ENCODE peak calls at places on chromosome 13, in seven cellular contexts. V, S, U, R, A, D and N are unnamed samples.

GRCh38 chr13:59047546-59047945 is 1116.2 kb downstream of the DIAPH3 start:
- DNase-seq in V (no peak), S (no peak), U (no peak), R (no peak), A (no peak), D (no peak), N (no peak)

GRCh38 chr13:74061939-74062595 is 72.1 kb downstream of the KLF12 start:
- DNase-seq in V (peak; percentile 55), S (no peak), U (no peak), R (peak; percentile 47), A (peak; percentile 19), D (peak; percentile 34), N (no peak)

GRCh38 chr13:76335463-76335862 is 550.7 kb downstream of the KCTD12 start:
- DNase-seq in V (no peak), S (no peak), U (no peak), R (no peak), A (no peak), D (no peak), N (no peak)

GRCh38 chr13:67258482-67258881 is 28.3 kb upstream of the PCDH9 start:
- DNase-seq in V (no peak), S (no peak), U (no peak), R (no peak), A (no peak), D (no peak), N (no peak)

GRCh38 chr13:50334944-50335343 is 319.7 kb downstream of the KCNRG start:
- DNase-seq in V (no peak), S (no peak), U (peak; percentile 21), R (peak; percentile 56), A (no peak), D (peak; percentile 92), N (no peak)

GRCh38 chr13:37148501-37148900 is 43.0 kb upstream of the CSNK1A1L start:
- DNase-seq in V (no peak), S (no peak), U (no peak), R (no peak), A (peak; percentile 12), D (no peak), N (no peak)

GRCh38 chr13:72757792-72758535 is 23.7 kb downstream of the DIS3 start:
- DNase-seq in V (no peak), S (peak; percentile 34), U (no peak), R (peak; percentile 11), A (no peak), D (no peak), N (no peak)

GRCh38 chr13:80586356-80586755 is 245.4 kb upstream of the SPRY2 start:
- DNase-seq in V (no peak), S (no peak), U (no peak), R (no peak), A (no peak), D (no peak), N (no peak)

DNA sequence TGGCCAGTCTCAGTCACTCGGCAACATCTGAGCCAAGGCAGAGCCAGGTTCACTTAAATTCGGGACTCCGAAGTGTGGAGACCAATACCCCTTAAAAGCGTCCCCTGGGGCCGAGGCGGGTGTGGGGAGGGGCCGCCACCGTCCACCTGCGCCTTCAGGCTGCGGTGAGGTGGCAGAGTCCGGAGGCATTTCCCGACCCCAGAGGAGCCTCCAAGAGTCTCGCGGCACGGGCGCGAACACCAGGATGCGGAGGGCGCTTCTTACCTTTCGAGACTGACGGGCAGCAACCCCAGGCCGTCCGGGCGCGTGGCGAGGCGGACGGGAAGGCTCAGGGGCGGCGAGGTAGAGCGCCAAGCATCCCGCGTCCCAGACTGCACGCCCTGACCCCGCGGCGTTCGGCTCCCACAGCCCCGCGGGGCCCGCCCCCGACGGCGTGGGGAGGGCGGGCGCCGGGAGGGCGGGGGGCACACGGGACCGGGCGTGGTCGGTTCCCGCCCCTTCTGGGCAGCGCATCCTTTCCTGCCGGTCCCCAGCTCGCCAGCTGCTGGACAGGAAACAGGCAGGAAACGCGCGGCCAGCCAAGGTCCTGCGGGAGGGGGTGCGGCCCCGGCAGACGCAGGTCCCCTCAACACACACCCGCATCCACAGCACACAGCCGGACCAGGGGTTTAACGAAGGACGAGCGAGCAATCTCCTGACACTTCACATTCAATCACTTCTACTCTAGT is at the start of gene THSD1:
- DNase-seq in V (no peak), S (peak; percentile 31), U (peak; percentile 17), R (peak; percentile 41), A (peak; percentile 87), D (peak; percentile 71), N (no peak)
- H3K4me3 ChIP-seq in V (peak within 1 kb of the TSS; percentile 42), S (peak within 1 kb of the TSS; percentile 82), U (peak within 1 kb of the TSS; percentile 79), R (peak within 1 kb of the TSS; percentile 70), A (peak within 1 kb of the TSS; percentile 85), D (peak within 1 kb of the TSS; percentile 74), N (peak within 1 kb of the TSS; percentile 89)

DNA sequence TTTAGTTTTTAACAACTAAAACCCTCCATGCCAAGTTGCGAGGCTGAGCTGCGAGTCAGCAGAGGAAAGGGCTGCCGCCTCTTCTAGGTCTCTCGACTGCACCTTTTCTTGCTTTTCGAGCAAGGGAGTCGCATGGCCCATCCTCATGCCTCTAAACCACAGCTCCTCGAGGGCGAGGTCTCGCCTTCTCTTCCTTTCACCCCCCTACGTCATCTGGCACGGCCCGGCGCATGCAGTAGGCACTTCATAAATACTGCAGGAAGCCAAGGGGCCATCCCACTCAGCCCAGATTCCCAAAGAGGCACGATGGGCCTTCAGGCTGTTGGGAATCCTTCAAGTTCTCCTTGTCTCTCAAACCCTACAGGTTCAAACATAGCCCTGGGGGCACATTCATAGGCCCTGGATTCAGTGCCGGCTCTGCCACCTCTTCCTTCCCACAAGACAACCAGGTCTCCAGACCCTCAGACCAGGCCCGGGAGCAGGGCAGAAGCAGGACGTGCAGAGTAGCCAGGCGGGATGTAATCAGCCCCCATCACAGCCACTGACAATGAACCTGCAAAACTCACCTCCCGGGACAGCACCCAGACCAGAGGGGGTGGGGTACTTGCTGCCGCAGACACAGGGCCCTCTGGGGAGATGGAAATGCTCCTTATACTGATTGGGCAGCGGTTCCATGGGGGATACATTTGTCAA is 41.7 kb downstream of the GGACT start:
- DNase-seq in V (no peak), S (no peak), U (no peak), R (no peak), A (peak; percentile 32), D (no peak), N (no peak)
- H3K9ac ChIP-seq in V (no peak overlapping the region), S (no peak overlapping the region), U (no peak overlapping the region), R (no peak overlapping the region), A (no peak overlapping the region), D (no peak overlapping the region), N (no peak overlapping the region)

GRCh38 chr13:29908411-29908810 is 58.0 kb upstream of the UBL3 start:
- DNase-seq in V (no peak), S (peak; percentile 42), U (no peak), R (peak; percentile 80), A (no peak), D (no peak), N (no peak)
- H3K27ac ChIP-seq in V (no peak overlapping the region), S (no peak overlapping the region), U (no peak overlapping the region), R (no peak overlapping the region), A (no peak overlapping the region), D (no peak overlapping the region), N (no peak overlapping the region)

DNA sequence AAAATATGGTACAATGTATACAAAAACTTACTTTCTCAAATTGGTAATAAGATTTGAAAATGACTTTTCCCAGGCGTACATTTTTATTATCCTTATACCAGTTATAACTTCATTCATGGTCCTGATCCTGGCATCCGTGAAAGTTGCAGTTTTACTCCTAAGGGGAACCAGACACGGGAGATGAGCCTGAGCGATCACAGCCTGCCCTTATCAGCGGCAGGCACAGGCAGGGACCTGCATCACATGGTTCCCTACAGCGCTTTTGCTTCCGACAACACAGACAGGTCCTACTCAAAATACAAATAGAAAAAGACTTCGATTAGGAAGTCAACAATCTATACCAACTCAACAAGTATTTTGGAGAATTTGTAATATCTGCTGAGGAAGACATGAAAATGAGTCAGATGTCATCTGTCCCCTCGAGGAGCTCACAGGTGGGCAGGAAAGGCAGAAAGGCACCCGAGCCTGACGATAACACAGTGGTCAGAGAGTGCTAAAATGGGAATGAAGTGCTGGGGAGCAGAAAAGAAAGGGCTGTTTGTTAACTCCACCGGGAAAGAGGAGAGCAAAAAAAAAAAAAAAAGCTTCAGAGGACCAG is 93.4 kb downstream of the ABCC4 start:
- DNase-seq in V (no peak), S (no peak), U (no peak), R (no peak), A (peak; percentile 79), D (no peak), N (no peak)
- H3K4me3 ChIP-seq in V (peak overlapping the region; percentile 58), S (no peak overlapping the region), U (no peak overlapping the region), R (no peak overlapping the region), A (no peak overlapping the region), D (no peak overlapping the region), N (no peak overlapping the region)

GRCh38 chr13:94609196-94609595 is 7.5 kb downstream of the GPR180 start:
- DNase-seq in V (no peak), S (no peak), U (no peak), R (no peak), A (no peak), D (no peak), N (no peak)
- H3K9ac ChIP-seq in V (no peak overlapping the region), S (no peak overlapping the region), U (no peak overlapping the region), R (no peak overlapping the region), A (no peak overlapping the region), D (no peak overlapping the region), N (no peak overlapping the region)

DNA sequence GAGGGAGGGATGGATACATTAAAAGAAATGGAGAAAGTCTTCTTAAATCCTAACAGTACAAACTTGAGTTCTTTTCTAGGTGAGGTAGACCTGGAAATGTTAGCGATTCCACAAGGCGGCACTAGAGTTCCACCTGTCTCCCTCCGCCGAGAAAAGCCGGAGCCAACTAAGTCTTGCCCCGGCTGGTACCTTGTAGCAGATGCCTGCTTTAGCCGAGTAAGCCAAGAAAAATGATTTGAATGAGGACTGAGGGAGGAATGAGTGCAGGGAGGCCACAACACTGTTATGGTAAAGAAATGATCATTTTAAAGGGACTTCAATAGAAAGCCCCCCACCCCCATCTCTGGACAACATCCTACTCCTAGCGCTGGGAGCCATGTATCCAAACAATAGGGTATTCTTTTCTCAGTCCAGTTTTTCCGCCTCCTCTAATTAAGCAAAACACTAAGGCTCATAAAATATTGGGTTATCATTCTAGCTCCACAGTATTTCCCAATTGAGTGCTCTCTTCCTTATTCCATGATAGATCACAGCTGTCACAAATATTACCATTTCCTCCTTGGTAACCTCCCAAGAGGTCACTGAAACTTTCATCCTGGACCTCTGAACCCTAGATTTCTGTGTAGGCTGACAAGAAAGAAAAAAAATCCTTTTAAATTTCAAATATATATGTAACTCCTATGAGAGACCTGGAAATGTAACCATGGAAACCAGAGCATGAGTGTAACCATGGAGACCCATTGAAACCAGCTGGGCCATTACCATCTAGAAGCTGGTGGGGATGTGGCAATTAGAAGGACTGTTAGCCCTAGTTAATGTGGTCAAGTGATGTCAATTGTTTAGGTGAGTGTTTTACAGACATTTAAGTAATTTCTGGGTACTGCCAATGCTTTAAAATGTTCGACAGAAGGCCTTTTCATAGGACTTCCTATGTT is 58.3 kb downstream of the GPALPP1 start:
- DNase-seq in V (peak; percentile 24), S (peak; percentile 85), U (peak; percentile 76), R (peak; percentile 86), A (peak; percentile 79), D (peak; percentile 88), N (peak; percentile 41)
- H3K27ac ChIP-seq in V (no peak overlapping the region), S (no peak overlapping the region), U (no peak overlapping the region), R (peak overlapping the region; percentile 67), A (peak overlapping the region; percentile 11), D (no peak overlapping the region), N (peak overlapping the region; percentile 2)

DNA sequence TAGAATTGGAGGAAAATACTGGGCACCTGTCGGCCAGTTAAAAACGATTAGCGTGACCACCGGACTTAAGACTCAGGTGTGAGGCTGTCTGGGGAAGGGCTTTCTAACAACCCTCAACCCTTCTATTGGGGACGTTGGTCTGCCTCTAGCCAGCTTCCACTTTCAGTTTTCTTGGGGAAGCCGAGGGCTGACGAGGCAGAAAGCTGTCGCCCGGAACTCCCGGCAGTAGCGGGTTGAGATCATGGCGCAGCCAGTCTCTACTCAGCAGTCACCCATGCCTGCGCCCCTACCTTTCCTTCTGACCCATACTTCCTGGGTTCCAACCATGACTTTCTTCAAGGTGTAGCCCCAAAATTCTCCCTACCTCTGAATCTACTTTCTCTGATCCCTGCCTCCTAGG is 1424.1 kb downstream of the SLITRK1 start:
- DNase-seq in V (no peak), S (no peak), U (no peak), R (no peak), A (no peak), D (no peak), N (no peak)
- H3K4me3 ChIP-seq in V (no peak overlapping the region), S (no peak overlapping the region), U (no peak overlapping the region), R (no peak overlapping the region), A (no peak overlapping the region), D (no peak overlapping the region), N (no peak overlapping the region)